ENCODE peak calls at places on chromosomes 11 and 22, in six cellular contexts. One of them, this sample, is unnamed.

GRCh38 chr11:34614334-34615113 is 6.4 kb upstream of the EHF start:
- DNase-seq in right lobe of liver: no peak
- DNase-seq in gastrocnemius medialis: no peak
- DNase-seq in ovary: no peak
- DNase-seq in endodermal cell: no peak
- DNase-seq in fibroblast of villous mesenchyme: peak; percentile 84
- DNase-seq in this sample: no peak

GRCh38 chr11:69374110-69374981 is 80.4 kb downstream of the MYEOV start:
- DNase-seq in endodermal cell: peak; percentile 53
- DNase-seq in right lobe of liver: no peak
- DNase-seq in gastrocnemius medialis: no peak
- DNase-seq in ovary: peak; percentile 11
- DNase-seq in fibroblast of villous mesenchyme: no peak
- DNase-seq in this sample: peak; percentile 66

GRCh38 chr11:78808903-78809302 is 234.2 kb upstream of the NARS2 start:
- DNase-seq in right lobe of liver: no peak
- DNase-seq in fibroblast of villous mesenchyme: no peak
- DNase-seq in ovary: no peak
- DNase-seq in gastrocnemius medialis: no peak
- DNase-seq in endodermal cell: no peak
- DNase-seq in this sample: no peak

GRCh38 chr11:66465371-66466224 is 1.1 kb upstream of the PELI3 start:
- DNase-seq in gastrocnemius medialis: no peak
- DNase-seq in right lobe of liver: no peak
- DNase-seq in endodermal cell: no peak
- DNase-seq in fibroblast of villous mesenchyme: no peak
- DNase-seq in ovary: no peak
- DNase-seq in this sample: no peak

GRCh38 chr11:119991669-119992068 is 146.2 kb downstream of the TRIM29 start:
- DNase-seq in right lobe of liver: no peak
- DNase-seq in fibroblast of villous mesenchyme: no peak
- DNase-seq in ovary: no peak
- DNase-seq in gastrocnemius medialis: no peak
- DNase-seq in endodermal cell: no peak
- DNase-seq in this sample: no peak

GRCh38 chr11:115912484-115912945 is 408.3 kb upstream of the CADM1 start:
- DNase-seq in ovary: no peak
- DNase-seq in endodermal cell: peak; percentile 64
- DNase-seq in fibroblast of villous mesenchyme: no peak
- DNase-seq in right lobe of liver: no peak
- DNase-seq in gastrocnemius medialis: no peak
- DNase-seq in this sample: no peak

GRCh38 chr11:19713221-19714092 is 820 bp downstream of the NAV2 start:
- DNase-seq in ovary: no peak
- DNase-seq in fibroblast of villous mesenchyme: no peak
- DNase-seq in gastrocnemius medialis: no peak
- DNase-seq in endodermal cell: peak; percentile 74
- DNase-seq in right lobe of liver: peak; percentile 30
- DNase-seq in this sample: no peak

GRCh38 chr11:133927690-133928627 is 28.8 kb downstream of the IGSF9B start:
- DNase-seq in fibroblast of villous mesenchyme: peak; percentile 53
- DNase-seq in endodermal cell: peak; percentile 95
- DNase-seq in gastrocnemius medialis: peak; percentile 38
- DNase-seq in ovary: peak; percentile 58
- DNase-seq in right lobe of liver: peak; percentile 68
- DNase-seq in this sample: no peak

GRCh38 chr11:118310781-118311485 is 6.4 kb downstream of the CD3E start:
- DNase-seq in endodermal cell: no peak
- DNase-seq in gastrocnemius medialis: no peak
- DNase-seq in ovary: no peak
- DNase-seq in fibroblast of villous mesenchyme: no peak
- DNase-seq in right lobe of liver: no peak
- DNase-seq in this sample: no peak

GRCh38 chr11:37500425-37500824 is 902.4 kb upstream of the RAG2 start:
- DNase-seq in ovary: no peak
- DNase-seq in gastrocnemius medialis: no peak
- DNase-seq in right lobe of liver: no peak
- DNase-seq in fibroblast of villous mesenchyme: no peak
- DNase-seq in endodermal cell: no peak
- DNase-seq in this sample: no peak

GRCh38 chr11:116742104-116742503 is 30.7 kb downstream of the BUD13 start:
- DNase-seq in right lobe of liver: no peak
- DNase-seq in fibroblast of villous mesenchyme: peak; percentile 14
- DNase-seq in endodermal cell: peak; percentile 56
- DNase-seq in ovary: no peak
- DNase-seq in gastrocnemius medialis: no peak
- DNase-seq in this sample: no peak

GRCh38 chr11:126491092-126491491 is 135.6 kb downstream of the ST3GAL4 start:
- DNase-seq in right lobe of liver: no peak
- DNase-seq in ovary: no peak
- DNase-seq in endodermal cell: peak; percentile 77
- DNase-seq in gastrocnemius medialis: no peak
- DNase-seq in fibroblast of villous mesenchyme: no peak
- DNase-seq in this sample: no peak

DNA sequence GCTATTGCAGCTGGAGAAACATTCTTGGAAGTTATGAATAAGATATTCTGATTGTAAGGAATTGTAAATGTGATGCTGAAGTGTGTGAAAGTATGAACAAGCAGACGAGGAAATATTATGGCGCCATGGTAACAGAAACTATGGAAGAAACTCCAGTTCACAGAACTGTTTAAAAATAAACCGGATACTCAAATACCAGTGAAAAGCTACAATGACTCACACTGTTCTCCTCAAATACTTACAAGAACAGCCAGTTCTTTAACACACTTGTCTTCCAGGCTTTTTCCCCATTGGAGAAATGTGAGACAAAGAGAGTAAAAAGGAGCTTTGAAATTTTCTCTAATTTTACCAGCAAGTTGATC is 76.7 kb upstream of the ARFGAP3 start:
- DNase-seq in ovary: no peak
- DNase-seq in gastrocnemius medialis: no peak
- DNase-seq in fibroblast of villous mesenchyme: peak; percentile 95
- DNase-seq in right lobe of liver: no peak
- DNase-seq in endodermal cell: no peak
- DNase-seq in this sample: no peak
- H3K4me3 ChIP-seq in ovary: no peak overlapping the region
- H3K4me3 ChIP-seq in gastrocnemius medialis: no peak overlapping the region
- H3K4me3 ChIP-seq in fibroblast of villous mesenchyme: no peak overlapping the region
- H3K4me3 ChIP-seq in right lobe of liver: no peak overlapping the region
- H3K4me3 ChIP-seq in endodermal cell: no peak overlapping the region
- H3K4me3 ChIP-seq in this sample: peak overlapping the region; percentile 66

DNA sequence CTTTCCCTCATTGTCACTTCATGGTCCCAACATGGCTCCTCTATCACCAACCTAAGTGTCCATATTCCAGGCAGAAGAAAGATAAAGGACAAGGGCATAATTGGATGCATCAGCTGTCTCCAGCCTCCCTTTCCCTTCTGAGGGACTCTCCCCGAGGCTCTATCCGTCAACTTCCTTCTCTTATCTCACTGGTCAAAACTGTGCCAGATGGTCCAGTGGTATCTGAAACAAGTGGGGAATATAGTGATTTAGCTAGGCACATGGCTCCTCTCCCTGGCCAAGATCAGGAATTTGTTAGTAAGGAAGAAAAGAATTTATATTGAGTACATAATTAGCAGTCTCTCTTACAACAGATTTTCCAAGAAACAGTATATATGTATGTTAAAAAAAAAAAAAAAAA is 12.6 kb upstream of the SPON1 start:
- DNase-seq in right lobe of liver: no peak
- DNase-seq in endodermal cell: no peak
- DNase-seq in gastrocnemius medialis: no peak
- DNase-seq in fibroblast of villous mesenchyme: no peak
- DNase-seq in ovary: no peak
- DNase-seq in this sample: no peak
- TF ChIP-seq CTCF in right lobe of liver: no peak
- TF ChIP-seq CTCF in endodermal cell: no peak
- TF ChIP-seq CTCF in gastrocnemius medialis: no peak
- TF ChIP-seq CTCF in fibroblast of villous mesenchyme: no peak
- TF ChIP-seq CTCF in ovary: no peak
- TF ChIP-seq CTCF in this sample: no peak

DNA sequence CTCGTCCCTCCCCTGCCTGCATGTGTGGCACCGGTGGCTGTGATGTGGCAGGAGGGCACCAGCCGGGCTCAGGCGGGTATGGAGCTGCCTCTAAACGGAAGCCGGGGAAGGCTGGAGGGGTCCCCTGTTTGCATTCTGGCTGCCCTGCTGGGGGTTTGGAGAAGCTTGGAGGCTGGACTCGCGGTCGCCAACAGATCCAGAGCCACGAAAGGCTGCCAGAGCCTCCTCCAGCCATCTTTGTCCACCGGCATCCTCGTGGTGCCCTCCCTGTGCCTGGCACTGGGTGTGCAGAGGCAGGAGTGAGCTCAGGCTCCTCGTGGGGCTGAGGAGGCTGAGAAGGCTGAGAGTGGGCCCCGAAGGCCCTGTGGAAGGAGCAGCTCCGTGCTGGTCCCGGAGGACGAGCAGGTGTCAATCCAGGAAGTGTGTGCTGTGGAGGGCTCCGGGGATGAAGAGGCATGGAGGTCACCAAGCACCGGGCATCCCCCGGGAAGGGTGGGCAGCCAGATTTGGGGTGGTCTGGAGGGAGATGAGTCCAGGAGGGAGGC is 937 bp downstream of the KDELR3 start:
- DNase-seq in fibroblast of villous mesenchyme: no peak
- DNase-seq in endodermal cell: no peak
- DNase-seq in ovary: no peak
- DNase-seq in gastrocnemius medialis: no peak
- DNase-seq in right lobe of liver: no peak
- DNase-seq in this sample: no peak
- H3K4me3 ChIP-seq in fibroblast of villous mesenchyme: peak overlapping the region; percentile 100
- H3K4me3 ChIP-seq in endodermal cell: peak overlapping the region; percentile 82
- H3K4me3 ChIP-seq in ovary: no peak overlapping the region
- H3K4me3 ChIP-seq in gastrocnemius medialis: peak overlapping the region; percentile 52
- H3K4me3 ChIP-seq in right lobe of liver: no peak overlapping the region
- H3K4me3 ChIP-seq in this sample: peak overlapping the region; percentile 85

DNA sequence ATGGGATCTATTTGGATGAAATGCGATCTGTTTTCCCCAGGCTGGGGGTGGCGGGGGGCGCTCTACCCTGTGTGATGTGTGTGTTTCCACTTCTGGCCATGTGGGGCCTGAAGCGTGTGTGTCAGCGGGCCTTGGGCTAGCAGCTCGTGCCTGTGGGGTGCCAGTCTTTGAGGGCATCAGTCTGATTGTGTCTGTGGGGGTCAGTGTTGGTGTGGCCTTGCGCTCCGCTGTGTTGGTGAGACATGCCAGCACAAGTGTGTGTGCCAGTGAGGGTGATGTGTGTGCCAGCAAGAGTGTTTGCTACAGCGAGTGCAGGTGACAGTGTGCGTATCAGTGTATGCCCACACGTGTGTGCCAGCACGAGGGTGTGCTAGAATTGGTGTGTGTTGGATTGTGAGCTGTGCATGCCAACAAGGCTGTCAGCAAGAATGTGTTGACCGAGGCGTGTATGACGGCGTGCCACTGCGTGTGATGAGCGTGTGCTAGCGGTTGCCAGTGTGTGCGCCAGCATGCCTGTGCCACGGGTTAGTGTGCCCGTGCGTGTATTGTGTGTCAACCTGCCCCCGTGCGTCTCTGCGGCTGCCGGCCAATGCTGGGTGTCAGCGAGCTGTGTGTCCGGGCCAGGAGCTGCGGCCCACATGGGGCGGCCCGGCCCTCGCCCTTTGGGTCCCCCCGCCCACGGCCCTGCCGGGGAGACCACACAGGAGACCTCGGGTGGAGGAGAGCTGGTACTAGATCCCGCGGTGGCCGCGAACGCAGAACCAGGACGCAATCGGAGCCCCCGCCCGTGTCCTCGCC is 519 bp downstream of the ARRB1 start:
- DNase-seq in ovary: peak; percentile 55
- DNase-seq in fibroblast of villous mesenchyme: peak; percentile 41
- DNase-seq in endodermal cell: peak; percentile 87
- DNase-seq in right lobe of liver: peak; percentile 75
- DNase-seq in gastrocnemius medialis: peak; percentile 33
- DNase-seq in this sample: peak; percentile 72
- TF ChIP-seq CTCF in ovary: no peak
- TF ChIP-seq CTCF in fibroblast of villous mesenchyme: no peak
- TF ChIP-seq CTCF in endodermal cell: peak; percentile 57
- TF ChIP-seq CTCF in right lobe of liver: no peak
- TF ChIP-seq CTCF in gastrocnemius medialis: no peak
- TF ChIP-seq CTCF in this sample: no peak

DNA sequence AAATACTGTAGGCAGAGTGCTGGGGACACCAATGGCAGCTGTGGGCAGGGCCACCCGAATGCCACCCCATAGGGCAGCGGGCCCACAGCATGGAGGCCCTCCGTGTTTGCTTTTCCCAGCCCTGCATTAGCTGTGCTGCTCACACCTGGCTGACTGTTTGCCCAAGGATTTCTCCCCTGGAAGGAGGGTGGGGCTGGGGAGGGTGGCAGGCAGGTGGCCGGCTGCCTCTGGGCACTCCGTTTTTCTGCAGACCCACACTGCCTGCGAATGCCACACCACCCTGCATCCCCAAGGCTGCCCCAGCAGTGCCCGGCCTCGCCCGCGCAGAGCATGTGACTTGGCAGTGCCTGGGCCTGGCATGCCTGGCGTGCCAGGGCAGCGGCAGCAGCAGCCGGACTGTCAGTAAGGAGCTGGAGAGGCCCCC is 19.6 kb downstream of the DAGLA start:
- DNase-seq in gastrocnemius medialis: peak; percentile 68
- DNase-seq in ovary: no peak
- DNase-seq in right lobe of liver: no peak
- DNase-seq in endodermal cell: no peak
- DNase-seq in fibroblast of villous mesenchyme: no peak
- DNase-seq in this sample: no peak
- H3K4me3 ChIP-seq in gastrocnemius medialis: no peak overlapping the region
- H3K4me3 ChIP-seq in ovary: no peak overlapping the region
- H3K4me3 ChIP-seq in right lobe of liver: no peak overlapping the region
- H3K4me3 ChIP-seq in endodermal cell: no peak overlapping the region
- H3K4me3 ChIP-seq in fibroblast of villous mesenchyme: no peak overlapping the region
- H3K4me3 ChIP-seq in this sample: no peak overlapping the region

GRCh38 chr22:49685116-49685515 is 142.6 kb downstream of the BRD1 start:
- DNase-seq in ovary: no peak
- DNase-seq in fibroblast of villous mesenchyme: no peak
- DNase-seq in endodermal cell: peak; percentile 36
- DNase-seq in right lobe of liver: no peak
- DNase-seq in gastrocnemius medialis: no peak
- DNase-seq in this sample: peak; percentile 57
- TF ChIP-seq CTCF in ovary: no peak
- TF ChIP-seq CTCF in fibroblast of villous mesenchyme: no peak
- TF ChIP-seq CTCF in endodermal cell: no peak
- TF ChIP-seq CTCF in right lobe of liver: no peak
- TF ChIP-seq CTCF in gastrocnemius medialis: no peak
- TF ChIP-seq CTCF in this sample: no peak

DNA sequence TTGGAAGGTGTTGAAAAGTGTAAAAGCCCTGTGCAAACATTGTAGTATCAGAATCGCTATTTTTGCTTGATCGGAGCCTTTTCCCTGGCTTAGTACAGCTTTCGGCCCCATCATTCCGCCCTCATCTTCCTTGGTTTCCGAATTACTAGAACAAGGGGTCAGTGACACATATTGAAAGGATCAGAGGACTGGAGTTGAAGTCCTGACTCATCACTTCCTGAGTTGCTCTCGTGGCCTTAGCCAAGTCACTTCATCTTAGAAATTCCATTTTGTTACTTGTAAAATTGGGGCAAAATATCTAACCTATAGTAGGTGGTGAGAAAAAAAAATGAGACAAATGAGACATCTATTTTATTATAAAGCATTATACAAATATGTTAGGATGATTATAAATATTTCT is 375.0 kb downstream of the NTM start:
- DNase-seq in fibroblast of villous mesenchyme: peak; percentile 48
- DNase-seq in gastrocnemius medialis: no peak
- DNase-seq in ovary: no peak
- DNase-seq in endodermal cell: no peak
- DNase-seq in right lobe of liver: no peak
- DNase-seq in this sample: no peak
- H3K4me3 ChIP-seq in fibroblast of villous mesenchyme: no peak overlapping the region
- H3K4me3 ChIP-seq in gastrocnemius medialis: no peak overlapping the region
- H3K4me3 ChIP-seq in ovary: no peak overlapping the region
- H3K4me3 ChIP-seq in endodermal cell: no peak overlapping the region
- H3K4me3 ChIP-seq in right lobe of liver: no peak overlapping the region
- H3K4me3 ChIP-seq in this sample: no peak overlapping the region

This sample was measured in coronary artery.